ENCODE peak calls at places on chromosome 15, in four cellular contexts. One of them, this sample, is unnamed.
A peak's percentile ranks its signal among the peaks of the same experiment; 100 is the strongest.

GRCh38 chr15:71761649-71762048 is 48.7 kb upstream of the NR2E3 start:
- DNase-seq in fibroblast of pulmonary artery: peak; percentile 85
- DNase-seq in GM12865: no peak
- DNase-seq in AG10803: peak; percentile 71
- DNase-seq in this sample: peak; percentile 49

GRCh38 chr15:76993114-76993715 is 1.7 kb upstream of the PSTPIP1 start:
- DNase-seq in fibroblast of pulmonary artery: no peak
- DNase-seq in GM12865: no peak
- DNase-seq in AG10803: no peak
- DNase-seq in this sample: no peak

GRCh38 chr15:29747837-29748417 is 74.3 kb downstream of the TJP1 start:
- DNase-seq in fibroblast of pulmonary artery: peak; percentile 59
- DNase-seq in GM12865: peak; percentile 6
- DNase-seq in AG10803: peak; percentile 29
- DNase-seq in this sample: no peak

GRCh38 chr15:25715536-25716413 is 147.4 kb downstream of the ATP10A start:
- DNase-seq in fibroblast of pulmonary artery: no peak
- DNase-seq in GM12865: no peak
- DNase-seq in AG10803: no peak
- DNase-seq in this sample: no peak

GRCh38 chr15:101258238-101259144 is 6.6 kb upstream of the CHSY1 start:
- DNase-seq in fibroblast of pulmonary artery: peak; percentile 91
- DNase-seq in GM12865: peak; percentile 80
- DNase-seq in AG10803: peak; percentile 75
- DNase-seq in this sample: peak; percentile 66

GRCh38 chr15:68843425-68844311 is 23.0 kb upstream of the ANP32A start:
- DNase-seq in fibroblast of pulmonary artery: peak; percentile 24
- DNase-seq in GM12865: no peak
- DNase-seq in AG10803: no peak
- DNase-seq in this sample: no peak

GRCh38 chr15:41980654-41981323 is 8.4 kb upstream of the EHD4 start:
- DNase-seq in fibroblast of pulmonary artery: peak; percentile 80
- DNase-seq in GM12865: no peak
- DNase-seq in AG10803: no peak
- DNase-seq in this sample: no peak

GRCh38 chr15:60801336-60801735 is 322.4 kb upstream of the ICE2 start:
- DNase-seq in fibroblast of pulmonary artery: no peak
- DNase-seq in GM12865: no peak
- DNase-seq in AG10803: peak; percentile 22
- DNase-seq in this sample: no peak

GRCh38 chr15:26083457-26084350 is 220.6 kb upstream of the ATP10A start:
- DNase-seq in fibroblast of pulmonary artery: no peak
- DNase-seq in GM12865: no peak
- DNase-seq in AG10803: no peak
- DNase-seq in this sample: no peak

GRCh38 chr15:98524838-98525540 is 123.3 kb upstream of the IGF1R start:
- DNase-seq in fibroblast of pulmonary artery: no peak
- DNase-seq in GM12865: no peak
- DNase-seq in AG10803: no peak
- DNase-seq in this sample: no peak

GRCh38 chr15:41494190-41494921 is 682 bp downstream of the ITPKA start:
- DNase-seq in fibroblast of pulmonary artery: no peak
- DNase-seq in GM12865: peak; percentile 52
- DNase-seq in AG10803: no peak
- DNase-seq in this sample: no peak

GRCh38 chr15:87312221-87312620 is 944.3 kb downstream of the NTRK3 start:
- DNase-seq in fibroblast of pulmonary artery: no peak
- DNase-seq in GM12865: no peak
- DNase-seq in AG10803: no peak
- DNase-seq in this sample: no peak

GRCh38 chr15:55816017-55816416 is 73.1 kb upstream of the PRTG start:
- DNase-seq in fibroblast of pulmonary artery: no peak
- DNase-seq in GM12865: no peak
- DNase-seq in AG10803: peak; percentile 10
- DNase-seq in this sample: no peak

GRCh38 chr15:74043425-74044266 is 38.7 kb downstream of the GOLGA6A start:
- DNase-seq in fibroblast of pulmonary artery: no peak
- DNase-seq in GM12865: no peak
- DNase-seq in AG10803: no peak
- DNase-seq in this sample: no peak

GRCh38 chr15:25810631-25811077 is 52.5 kb downstream of the ATP10A start:
- DNase-seq in fibroblast of pulmonary artery: no peak
- DNase-seq in GM12865: peak; percentile 13
- DNase-seq in AG10803: no peak
- DNase-seq in this sample: no peak

GRCh38 chr15:51240066-51240465 is 98.3 kb downstream of the CYP19A1 start:
- DNase-seq in fibroblast of pulmonary artery: no peak
- DNase-seq in GM12865: peak; percentile 57
- DNase-seq in AG10803: no peak
- DNase-seq in this sample: no peak

GRCh38 chr15:37995461-37996347 is 61.3 kb downstream of the TMCO5A start:
- DNase-seq in fibroblast of pulmonary artery: peak; percentile 87
- DNase-seq in GM12865: peak; percentile 73
- DNase-seq in AG10803: peak; percentile 72
- DNase-seq in this sample: peak; percentile 63

GRCh38 chr15:88574646-88575045 is 28.2 kb upstream of the DET1 start:
- DNase-seq in fibroblast of pulmonary artery: no peak
- DNase-seq in GM12865: no peak
- DNase-seq in AG10803: no peak
- DNase-seq in this sample: no peak

GRCh38 chr15:49314729-49315128 is 108.3 kb upstream of the FGF7 start:
- DNase-seq in fibroblast of pulmonary artery: no peak
- DNase-seq in GM12865: no peak
- DNase-seq in AG10803: no peak
- DNase-seq in this sample: no peak

GRCh38 chr15:35674873-35675781 is 129.2 kb upstream of the DPH6 start:
- DNase-seq in fibroblast of pulmonary artery: peak; percentile 80
- DNase-seq in GM12865: peak; percentile 45
- DNase-seq in AG10803: peak; percentile 73
- DNase-seq in this sample: no peak

GRCh38 chr15:66800584-66801235 is 98.7 kb downstream of the SMAD6 start:
- DNase-seq in fibroblast of pulmonary artery: no peak
- DNase-seq in GM12865: no peak
- DNase-seq in AG10803: peak; percentile 67
- DNase-seq in this sample: no peak

GRCh38 chr15:40098489-40099261 is 10.0 kb downstream of the BMF start:
- DNase-seq in fibroblast of pulmonary artery: peak; percentile 92
- DNase-seq in GM12865: peak; percentile 95
- DNase-seq in AG10803: peak; percentile 90
- DNase-seq in this sample: peak; percentile 93

GRCh38 chr15:78406016-78406590 is 31.9 kb upstream of the IREB2 start:
- DNase-seq in fibroblast of pulmonary artery: peak; percentile 20
- DNase-seq in GM12865: no peak
- DNase-seq in AG10803: no peak
- DNase-seq in this sample: no peak

GRCh38 chr15:64284037-64284436 is 71.9 kb downstream of the CSNK1G1 start:
- DNase-seq in fibroblast of pulmonary artery: peak; percentile 72
- DNase-seq in GM12865: no peak
- DNase-seq in AG10803: peak; percentile 53
- DNase-seq in this sample: peak; percentile 28

GRCh38 chr15:72706266-72706665 is 20.3 kb downstream of the BBS4 start:
- DNase-seq in fibroblast of pulmonary artery: no peak
- DNase-seq in GM12865: no peak
- DNase-seq in AG10803: no peak
- DNase-seq in this sample: no peak

GRCh38 chr15:88697276-88697675 is 58.5 kb downstream of the ISG20 start:
- DNase-seq in fibroblast of pulmonary artery: no peak
- DNase-seq in GM12865: no peak
- DNase-seq in AG10803: no peak
- DNase-seq in this sample: no peak

GRCh38 chr15:84654689-84655453 is 788 bp upstream of the WDR73 start:
- DNase-seq in fibroblast of pulmonary artery: peak; percentile 85
- DNase-seq in GM12865: peak; percentile 86
- DNase-seq in AG10803: peak; percentile 84
- DNase-seq in this sample: peak; percentile 70

GRCh38 chr15:72421484-72421883 is 23.4 kb downstream of the TMEM202 start:
- DNase-seq in fibroblast of pulmonary artery: no peak
- DNase-seq in GM12865: no peak
- DNase-seq in AG10803: no peak
- DNase-seq in this sample: no peak

GRCh38 chr15:90664650-90665287 is 52.4 kb upstream of the BLM start:
- DNase-seq in fibroblast of pulmonary artery: peak; percentile 44
- DNase-seq in GM12865: peak; percentile 76
- DNase-seq in AG10803: peak; percentile 50
- DNase-seq in this sample: no peak

GRCh38 chr15:81160312-81161214 is 26.5 kb downstream of the CFAP161 start:
- DNase-seq in fibroblast of pulmonary artery: peak; percentile 96
- DNase-seq in GM12865: no peak
- DNase-seq in AG10803: peak; percentile 94
- DNase-seq in this sample: peak; percentile 26

GRCh38 chr15:40313531-40314398 is 6.0 kb upstream of the PLCB2 start:
- DNase-seq in fibroblast of pulmonary artery: no peak
- DNase-seq in GM12865: peak; percentile 39
- DNase-seq in AG10803: peak; percentile 32
- DNase-seq in this sample: no peak

GRCh38 chr15:77580991-77581682 is 51.6 kb downstream of the LINGO1 start:
- DNase-seq in fibroblast of pulmonary artery: no peak
- DNase-seq in GM12865: no peak
- DNase-seq in AG10803: peak; percentile 18
- DNase-seq in this sample: no peak

GRCh38 chr15:48285329-48286214 is 45.7 kb upstream of the DUT start:
- DNase-seq in fibroblast of pulmonary artery: peak; percentile 88
- DNase-seq in GM12865: peak; percentile 81
- DNase-seq in AG10803: peak; percentile 77
- DNase-seq in this sample: peak; percentile 97

GRCh38 chr15:74144153-74144775 is 13.9 kb downstream of the ISLR2 start:
- DNase-seq in fibroblast of pulmonary artery: no peak
- DNase-seq in GM12865: peak; percentile 60
- DNase-seq in AG10803: no peak
- DNase-seq in this sample: no peak

GRCh38 chr15:27248251-27248650 is 277.3 kb downstream of the GABRG3 start:
- DNase-seq in fibroblast of pulmonary artery: no peak
- DNase-seq in GM12865: no peak
- DNase-seq in AG10803: no peak
- DNase-seq in this sample: no peak

GRCh38 chr15:27249046-27249722 is 278.2 kb downstream of the GABRG3 start:
- DNase-seq in fibroblast of pulmonary artery: no peak
- DNase-seq in GM12865: no peak
- DNase-seq in AG10803: no peak
- DNase-seq in this sample: no peak

GRCh38 chr15:27249723-27250160 is 278.8 kb downstream of the GABRG3 start:
- DNase-seq in fibroblast of pulmonary artery: no peak
- DNase-seq in GM12865: no peak
- DNase-seq in AG10803: no peak
- DNase-seq in this sample: no peak

GRCh38 chr15:27254016-27254415 is 283.0 kb downstream of the GABRG3 start:
- DNase-seq in fibroblast of pulmonary artery: no peak
- DNase-seq in GM12865: no peak
- DNase-seq in AG10803: no peak
- DNase-seq in this sample: no peak

DNA sequence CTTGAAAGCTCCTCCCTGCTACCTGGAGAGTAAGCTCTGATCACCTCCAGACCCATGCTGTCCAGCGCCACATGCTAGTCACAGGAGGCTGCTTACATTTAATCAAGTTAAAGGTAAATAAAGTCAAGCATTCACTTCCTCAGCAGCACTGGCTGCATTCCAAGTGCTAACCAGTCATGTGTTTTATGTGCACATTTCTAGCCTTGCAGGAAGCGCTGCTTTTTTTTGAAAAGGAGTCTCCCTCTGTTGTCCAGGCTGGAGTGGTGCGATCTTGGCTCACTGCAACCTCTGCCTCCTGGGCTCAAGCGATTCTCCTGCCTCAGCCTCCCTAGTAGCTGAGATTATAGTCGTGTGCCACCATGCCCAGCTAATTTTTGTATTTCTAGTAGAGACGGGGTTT is 279.2 kb downstream of the GABRG3 start:
- DNase-seq in fibroblast of pulmonary artery: no peak
- DNase-seq in GM12865: no peak
- DNase-seq in AG10803: no peak
- DNase-seq in this sample: no peak
- TF ChIP-seq CTCF in fibroblast of pulmonary artery: no peak
- TF ChIP-seq CTCF in GM12865: no peak
- TF ChIP-seq CTCF in AG10803: no peak
- TF ChIP-seq CTCF in this sample: no peak

GRCh38 chr15:24683736-24684135 is 8.2 kb downstream of the NPAP1 start:
- DNase-seq in fibroblast of pulmonary artery: no peak
- DNase-seq in GM12865: no peak
- DNase-seq in AG10803: no peak
- DNase-seq in this sample: no peak
- H3K4me3 ChIP-seq in fibroblast of pulmonary artery: no peak overlapping the region
- H3K4me3 ChIP-seq in GM12865: no peak overlapping the region
- H3K4me3 ChIP-seq in AG10803: no peak overlapping the region
- H3K4me3 ChIP-seq in this sample: no peak overlapping the region

GRCh38 chr15:70257047-70257446 is 159.3 kb upstream of the TLE3 start:
- DNase-seq in fibroblast of pulmonary artery: no peak
- DNase-seq in GM12865: no peak
- DNase-seq in AG10803: no peak
- DNase-seq in this sample: no peak
- TF ChIP-seq CTCF in fibroblast of pulmonary artery: no peak
- TF ChIP-seq CTCF in GM12865: no peak
- TF ChIP-seq CTCF in AG10803: no peak
- TF ChIP-seq CTCF in this sample: no peak

GRCh38 chr15:23569513-23569912 is 4.0 kb downstream of the MKRN3 start:
- DNase-seq in fibroblast of pulmonary artery: no peak
- DNase-seq in GM12865: no peak
- DNase-seq in AG10803: peak; percentile 3
- DNase-seq in this sample: no peak
- H3K4me3 ChIP-seq in fibroblast of pulmonary artery: no peak overlapping the region
- H3K4me3 ChIP-seq in GM12865: no peak overlapping the region
- H3K4me3 ChIP-seq in AG10803: no peak overlapping the region
- H3K4me3 ChIP-seq in this sample: no peak overlapping the region

This sample was measured in astrocyte of the cerebellum.